ENCODE peak calls at places on chromosomes 2 and 18, in nine cellular contexts. One of them, this sample, is unnamed.

GRCh38 chr2:191298306-191298705 is 53.1 kb downstream of the MYO1B start:
- DNase-seq in lower leg skin: no peak
- DNase-seq in A549: no peak
- DNase-seq in testis: no peak
- DNase-seq in stimulated activated CD8-positive, alpha-beta memory T cell treated with anti-CD3 and anti-CD28 coated beads, Interleukin-12 subunit alpha, Interleukin-12 subunit beta, amount 100 ng/mL, for 4 hours: no peak
- DNase-seq in iPS DF 19.7: no peak
- DNase-seq in left ventricle myocardium inferior: no peak
- DNase-seq in M059J: no peak
- DNase-seq in Calu3: no peak
- DNase-seq in this sample: no peak

GRCh38 chr2:3168230-3168891 is 209.3 kb downstream of the EIPR1 start:
- DNase-seq in lower leg skin: no peak
- DNase-seq in A549: no peak
- DNase-seq in testis: no peak
- DNase-seq in stimulated activated CD8-positive, alpha-beta memory T cell treated with anti-CD3 and anti-CD28 coated beads, Interleukin-12 subunit alpha, Interleukin-12 subunit beta, amount 100 ng/mL, for 4 hours: no peak
- DNase-seq in iPS DF 19.7: peak
- DNase-seq in left ventricle myocardium inferior: no peak
- DNase-seq in M059J: peak
- DNase-seq in Calu3: no peak
- DNase-seq in this sample: no peak

GRCh38 chr2:44743473-44743872 is 198.0 kb upstream of the SIX3 start:
- DNase-seq in lower leg skin: no peak
- DNase-seq in A549: no peak
- DNase-seq in testis: no peak
- DNase-seq in stimulated activated CD8-positive, alpha-beta memory T cell treated with anti-CD3 and anti-CD28 coated beads, Interleukin-12 subunit alpha, Interleukin-12 subunit beta, amount 100 ng/mL, for 4 hours: no peak
- DNase-seq in iPS DF 19.7: no peak
- DNase-seq in left ventricle myocardium inferior: no peak
- DNase-seq in M059J: no peak
- DNase-seq in Calu3: no peak
- DNase-seq in this sample: no peak

GRCh38 chr18:48680339-48680738 is 141.5 kb downstream of the CTIF start:
- DNase-seq in lower leg skin: no peak
- DNase-seq in A549: no peak
- DNase-seq in testis: peak
- DNase-seq in stimulated activated CD8-positive, alpha-beta memory T cell treated with anti-CD3 and anti-CD28 coated beads, Interleukin-12 subunit alpha, Interleukin-12 subunit beta, amount 100 ng/mL, for 4 hours: no peak
- DNase-seq in iPS DF 19.7: no peak
- DNase-seq in left ventricle myocardium inferior: no peak
- DNase-seq in M059J: no peak
- DNase-seq in Calu3: no peak
- DNase-seq in this sample: no peak

GRCh38 chr2:150567771-150568278 is 80.4 kb upstream of the RND3 start:
- DNase-seq in lower leg skin: no peak
- DNase-seq in A549: no peak
- DNase-seq in testis: no peak
- DNase-seq in stimulated activated CD8-positive, alpha-beta memory T cell treated with anti-CD3 and anti-CD28 coated beads, Interleukin-12 subunit alpha, Interleukin-12 subunit beta, amount 100 ng/mL, for 4 hours: no peak
- DNase-seq in iPS DF 19.7: no peak
- DNase-seq in left ventricle myocardium inferior: no peak
- DNase-seq in M059J: no peak
- DNase-seq in Calu3: no peak
- DNase-seq in this sample: no peak

GRCh38 chr2:236117396-236117795 is 50.8 kb downstream of the GBX2 start:
- DNase-seq in lower leg skin: no peak
- DNase-seq in A549: no peak
- DNase-seq in testis: no peak
- DNase-seq in stimulated activated CD8-positive, alpha-beta memory T cell treated with anti-CD3 and anti-CD28 coated beads, Interleukin-12 subunit alpha, Interleukin-12 subunit beta, amount 100 ng/mL, for 4 hours: no peak
- DNase-seq in iPS DF 19.7: no peak
- DNase-seq in left ventricle myocardium inferior: no peak
- DNase-seq in M059J: no peak
- DNase-seq in Calu3: no peak
- DNase-seq in this sample: no peak

GRCh38 chr2:202270487-202270886 is 4.9 kb downstream of the NOP58 start:
- DNase-seq in lower leg skin: no peak
- DNase-seq in A549: no peak
- DNase-seq in testis: no peak
- DNase-seq in stimulated activated CD8-positive, alpha-beta memory T cell treated with anti-CD3 and anti-CD28 coated beads, Interleukin-12 subunit alpha, Interleukin-12 subunit beta, amount 100 ng/mL, for 4 hours: no peak
- DNase-seq in iPS DF 19.7: no peak
- DNase-seq in left ventricle myocardium inferior: no peak
- DNase-seq in M059J: no peak
- DNase-seq in Calu3: no peak
- DNase-seq in this sample: no peak

GRCh38 chr2:153871231-153872221 is at the start of gene GALNT13:
- DNase-seq in lower leg skin: peak
- DNase-seq in A549: peak
- DNase-seq in testis: peak
- DNase-seq in stimulated activated CD8-positive, alpha-beta memory T cell treated with anti-CD3 and anti-CD28 coated beads, Interleukin-12 subunit alpha, Interleukin-12 subunit beta, amount 100 ng/mL, for 4 hours: no peak
- DNase-seq in iPS DF 19.7: peak
- DNase-seq in left ventricle myocardium inferior: peak
- DNase-seq in M059J: peak
- DNase-seq in Calu3: no peak
- DNase-seq in this sample: peak

GRCh38 chr18:45765740-45766139 is 41.8 kb downstream of the SLC14A1 start:
- DNase-seq in lower leg skin: no peak
- DNase-seq in A549: no peak
- DNase-seq in testis: no peak
- DNase-seq in stimulated activated CD8-positive, alpha-beta memory T cell treated with anti-CD3 and anti-CD28 coated beads, Interleukin-12 subunit alpha, Interleukin-12 subunit beta, amount 100 ng/mL, for 4 hours: no peak
- DNase-seq in iPS DF 19.7: no peak
- DNase-seq in left ventricle myocardium inferior: no peak
- DNase-seq in M059J: no peak
- DNase-seq in Calu3: no peak
- DNase-seq in this sample: no peak

GRCh38 chr2:186919272-186919671 is 70.3 kb upstream of the ZSWIM2 start:
- DNase-seq in lower leg skin: no peak
- DNase-seq in A549: peak
- DNase-seq in testis: no peak
- DNase-seq in stimulated activated CD8-positive, alpha-beta memory T cell treated with anti-CD3 and anti-CD28 coated beads, Interleukin-12 subunit alpha, Interleukin-12 subunit beta, amount 100 ng/mL, for 4 hours: no peak
- DNase-seq in iPS DF 19.7: no peak
- DNase-seq in left ventricle myocardium inferior: no peak
- DNase-seq in M059J: peak
- DNase-seq in Calu3: peak
- DNase-seq in this sample: no peak

GRCh38 chr2:185391571-185391970 is 347.0 kb upstream of the FSIP2 start:
- DNase-seq in lower leg skin: no peak
- DNase-seq in A549: no peak
- DNase-seq in testis: no peak
- DNase-seq in stimulated activated CD8-positive, alpha-beta memory T cell treated with anti-CD3 and anti-CD28 coated beads, Interleukin-12 subunit alpha, Interleukin-12 subunit beta, amount 100 ng/mL, for 4 hours: no peak
- DNase-seq in iPS DF 19.7: no peak
- DNase-seq in left ventricle myocardium inferior: no peak
- DNase-seq in M059J: no peak
- DNase-seq in Calu3: no peak
- DNase-seq in this sample: no peak

GRCh38 chr2:64548795-64549194 is 24.7 kb downstream of the AFTPH start:
- DNase-seq in lower leg skin: no peak
- DNase-seq in A549: no peak
- DNase-seq in testis: no peak
- DNase-seq in stimulated activated CD8-positive, alpha-beta memory T cell treated with anti-CD3 and anti-CD28 coated beads, Interleukin-12 subunit alpha, Interleukin-12 subunit beta, amount 100 ng/mL, for 4 hours: no peak
- DNase-seq in iPS DF 19.7: no peak
- DNase-seq in left ventricle myocardium inferior: no peak
- DNase-seq in M059J: peak
- DNase-seq in Calu3: no peak
- DNase-seq in this sample: no peak

GRCh38 chr2:48412409-48413259 is 117.3 kb upstream of the STON1 start:
- DNase-seq in lower leg skin: no peak
- DNase-seq in A549: no peak
- DNase-seq in testis: no peak
- DNase-seq in stimulated activated CD8-positive, alpha-beta memory T cell treated with anti-CD3 and anti-CD28 coated beads, Interleukin-12 subunit alpha, Interleukin-12 subunit beta, amount 100 ng/mL, for 4 hours: no peak
- DNase-seq in iPS DF 19.7: no peak
- DNase-seq in left ventricle myocardium inferior: no peak
- DNase-seq in M059J: no peak
- DNase-seq in Calu3: no peak
- DNase-seq in this sample: no peak

GRCh38 chr2:138503087-138503442 is 1.5 kb downstream of the SPOPL start:
- DNase-seq in lower leg skin: no peak
- DNase-seq in A549: no peak
- DNase-seq in testis: no peak
- DNase-seq in stimulated activated CD8-positive, alpha-beta memory T cell treated with anti-CD3 and anti-CD28 coated beads, Interleukin-12 subunit alpha, Interleukin-12 subunit beta, amount 100 ng/mL, for 4 hours: no peak
- DNase-seq in iPS DF 19.7: no peak
- DNase-seq in left ventricle myocardium inferior: no peak
- DNase-seq in M059J: peak
- DNase-seq in Calu3: no peak
- DNase-seq in this sample: no peak

GRCh38 chr2:79393806-79394484 is 118.9 kb upstream of the CTNNA2 start:
- DNase-seq in lower leg skin: no peak
- DNase-seq in A549: no peak
- DNase-seq in testis: peak
- DNase-seq in stimulated activated CD8-positive, alpha-beta memory T cell treated with anti-CD3 and anti-CD28 coated beads, Interleukin-12 subunit alpha, Interleukin-12 subunit beta, amount 100 ng/mL, for 4 hours: no peak
- DNase-seq in iPS DF 19.7: peak
- DNase-seq in left ventricle myocardium inferior: no peak
- DNase-seq in M059J: peak
- DNase-seq in Calu3: no peak
- DNase-seq in this sample: no peak

GRCh38 chr18:9860682-9861081 is 25.1 kb upstream of the TXNDC2 start:
- DNase-seq in lower leg skin: no peak
- DNase-seq in A549: no peak
- DNase-seq in testis: no peak
- DNase-seq in stimulated activated CD8-positive, alpha-beta memory T cell treated with anti-CD3 and anti-CD28 coated beads, Interleukin-12 subunit alpha, Interleukin-12 subunit beta, amount 100 ng/mL, for 4 hours: no peak
- DNase-seq in iPS DF 19.7: no peak
- DNase-seq in left ventricle myocardium inferior: no peak
- DNase-seq in M059J: no peak
- DNase-seq in Calu3: no peak
- DNase-seq in this sample: no peak

GRCh38 chr2:68134554-68134953 is 23.1 kb upstream of the PNO1 start:
- DNase-seq in lower leg skin: no peak
- DNase-seq in A549: no peak
- DNase-seq in testis: no peak
- DNase-seq in stimulated activated CD8-positive, alpha-beta memory T cell treated with anti-CD3 and anti-CD28 coated beads, Interleukin-12 subunit alpha, Interleukin-12 subunit beta, amount 100 ng/mL, for 4 hours: no peak
- DNase-seq in iPS DF 19.7: no peak
- DNase-seq in left ventricle myocardium inferior: no peak
- DNase-seq in M059J: no peak
- DNase-seq in Calu3: no peak
- DNase-seq in this sample: no peak

GRCh38 chr2:85554980-85555612 is 6.2 kb downstream of the GGCX start:
- DNase-seq in lower leg skin: peak
- DNase-seq in A549: no peak
- DNase-seq in testis: no peak
- DNase-seq in stimulated activated CD8-positive, alpha-beta memory T cell treated with anti-CD3 and anti-CD28 coated beads, Interleukin-12 subunit alpha, Interleukin-12 subunit beta, amount 100 ng/mL, for 4 hours: no peak
- DNase-seq in iPS DF 19.7: no peak
- DNase-seq in left ventricle myocardium inferior: no peak
- DNase-seq in M059J: no peak
- DNase-seq in Calu3: no peak
- DNase-seq in this sample: no peak

GRCh38 chr2:100819365-100820345 is at the start of gene NPAS2:
- DNase-seq in lower leg skin: peak
- DNase-seq in A549: peak
- DNase-seq in testis: peak
- DNase-seq in stimulated activated CD8-positive, alpha-beta memory T cell treated with anti-CD3 and anti-CD28 coated beads, Interleukin-12 subunit alpha, Interleukin-12 subunit beta, amount 100 ng/mL, for 4 hours: no peak
- DNase-seq in iPS DF 19.7: no peak
- DNase-seq in left ventricle myocardium inferior: peak
- DNase-seq in M059J: peak
- DNase-seq in Calu3: peak
- DNase-seq in this sample: peak

GRCh38 chr2:240322231-240322955 is 113.1 kb upstream of the GPC1 start:
- DNase-seq in lower leg skin: peak
- DNase-seq in A549: no peak
- DNase-seq in testis: no peak
- DNase-seq in stimulated activated CD8-positive, alpha-beta memory T cell treated with anti-CD3 and anti-CD28 coated beads, Interleukin-12 subunit alpha, Interleukin-12 subunit beta, amount 100 ng/mL, for 4 hours: no peak
- DNase-seq in iPS DF 19.7: no peak
- DNase-seq in left ventricle myocardium inferior: no peak
- DNase-seq in M059J: no peak
- DNase-seq in Calu3: no peak
- DNase-seq in this sample: no peak

GRCh38 chr2:58939388-58939787 is 698.3 kb upstream of the FANCL start:
- DNase-seq in lower leg skin: no peak
- DNase-seq in A549: peak
- DNase-seq in testis: no peak
- DNase-seq in stimulated activated CD8-positive, alpha-beta memory T cell treated with anti-CD3 and anti-CD28 coated beads, Interleukin-12 subunit alpha, Interleukin-12 subunit beta, amount 100 ng/mL, for 4 hours: no peak
- DNase-seq in iPS DF 19.7: no peak
- DNase-seq in left ventricle myocardium inferior: no peak
- DNase-seq in M059J: peak
- DNase-seq in Calu3: no peak
- DNase-seq in this sample: no peak

GRCh38 chr2:23249348-23249747 is 135.6 kb upstream of the KLHL29 start:
- DNase-seq in lower leg skin: no peak
- DNase-seq in A549: no peak
- DNase-seq in testis: peak
- DNase-seq in stimulated activated CD8-positive, alpha-beta memory T cell treated with anti-CD3 and anti-CD28 coated beads, Interleukin-12 subunit alpha, Interleukin-12 subunit beta, amount 100 ng/mL, for 4 hours: no peak
- DNase-seq in iPS DF 19.7: no peak
- DNase-seq in left ventricle myocardium inferior: peak
- DNase-seq in M059J: no peak
- DNase-seq in Calu3: no peak
- DNase-seq in this sample: no peak

GRCh38 chr2:220981926-220982325 is 590.2 kb downstream of the EPHA4 start:
- DNase-seq in lower leg skin: no peak
- DNase-seq in A549: no peak
- DNase-seq in testis: no peak
- DNase-seq in stimulated activated CD8-positive, alpha-beta memory T cell treated with anti-CD3 and anti-CD28 coated beads, Interleukin-12 subunit alpha, Interleukin-12 subunit beta, amount 100 ng/mL, for 4 hours: no peak
- DNase-seq in iPS DF 19.7: no peak
- DNase-seq in left ventricle myocardium inferior: no peak
- DNase-seq in M059J: no peak
- DNase-seq in Calu3: no peak
- DNase-seq in this sample: no peak

GRCh38 chr2:97675714-97676113 is 6.2 kb downstream of the C2orf92 start:
- DNase-seq in lower leg skin: no peak
- DNase-seq in A549: no peak
- DNase-seq in testis: no peak
- DNase-seq in stimulated activated CD8-positive, alpha-beta memory T cell treated with anti-CD3 and anti-CD28 coated beads, Interleukin-12 subunit alpha, Interleukin-12 subunit beta, amount 100 ng/mL, for 4 hours: no peak
- DNase-seq in iPS DF 19.7: no peak
- DNase-seq in left ventricle myocardium inferior: no peak
- DNase-seq in M059J: no peak
- DNase-seq in Calu3: no peak
- DNase-seq in this sample: no peak

GRCh38 chr2:207337234-207338219 is 171.8 kb upstream of the KLF7 start:
- DNase-seq in lower leg skin: no peak
- DNase-seq in A549: peak
- DNase-seq in testis: no peak
- DNase-seq in stimulated activated CD8-positive, alpha-beta memory T cell treated with anti-CD3 and anti-CD28 coated beads, Interleukin-12 subunit alpha, Interleukin-12 subunit beta, amount 100 ng/mL, for 4 hours: no peak
- DNase-seq in iPS DF 19.7: no peak
- DNase-seq in left ventricle myocardium inferior: no peak
- DNase-seq in M059J: peak
- DNase-seq in Calu3: no peak
- DNase-seq in this sample: no peak

GRCh38 chr2:113203217-113203530 is 29.4 kb downstream of the PSD4 start:
- DNase-seq in lower leg skin: no peak
- DNase-seq in A549: peak
- DNase-seq in testis: no peak
- DNase-seq in stimulated activated CD8-positive, alpha-beta memory T cell treated with anti-CD3 and anti-CD28 coated beads, Interleukin-12 subunit alpha, Interleukin-12 subunit beta, amount 100 ng/mL, for 4 hours: no peak
- DNase-seq in iPS DF 19.7: no peak
- DNase-seq in left ventricle myocardium inferior: no peak
- DNase-seq in M059J: no peak
- DNase-seq in Calu3: no peak
- DNase-seq in this sample: no peak

GRCh38 chr2:26172866-26173595 is at the start of gene GAREM2:
- DNase-seq in lower leg skin: peak
- DNase-seq in A549: no peak
- DNase-seq in testis: no peak
- DNase-seq in stimulated activated CD8-positive, alpha-beta memory T cell treated with anti-CD3 and anti-CD28 coated beads, Interleukin-12 subunit alpha, Interleukin-12 subunit beta, amount 100 ng/mL, for 4 hours: no peak
- DNase-seq in iPS DF 19.7: no peak
- DNase-seq in left ventricle myocardium inferior: no peak
- DNase-seq in M059J: no peak
- DNase-seq in Calu3: no peak
- DNase-seq in this sample: no peak

GRCh38 chr2:88554189-88554588 is 73.1 kb downstream of the EIF2AK3 start:
- DNase-seq in lower leg skin: no peak
- DNase-seq in A549: peak
- DNase-seq in testis: no peak
- DNase-seq in stimulated activated CD8-positive, alpha-beta memory T cell treated with anti-CD3 and anti-CD28 coated beads, Interleukin-12 subunit alpha, Interleukin-12 subunit beta, amount 100 ng/mL, for 4 hours: no peak
- DNase-seq in iPS DF 19.7: no peak
- DNase-seq in left ventricle myocardium inferior: no peak
- DNase-seq in M059J: no peak
- DNase-seq in Calu3: no peak
- DNase-seq in this sample: no peak

GRCh38 chr2:129765326-129766158 is 213.9 kb upstream of the RAB6C start:
- DNase-seq in lower leg skin: peak
- DNase-seq in A549: no peak
- DNase-seq in testis: no peak
- DNase-seq in stimulated activated CD8-positive, alpha-beta memory T cell treated with anti-CD3 and anti-CD28 coated beads, Interleukin-12 subunit alpha, Interleukin-12 subunit beta, amount 100 ng/mL, for 4 hours: no peak
- DNase-seq in iPS DF 19.7: no peak
- DNase-seq in left ventricle myocardium inferior: no peak
- DNase-seq in M059J: no peak
- DNase-seq in Calu3: no peak
- DNase-seq in this sample: no peak

GRCh38 chr2:200797242-200797770 is 14.4 kb upstream of the BZW1 start:
- DNase-seq in lower leg skin: no peak
- DNase-seq in A549: no peak
- DNase-seq in testis: no peak
- DNase-seq in stimulated activated CD8-positive, alpha-beta memory T cell treated with anti-CD3 and anti-CD28 coated beads, Interleukin-12 subunit alpha, Interleukin-12 subunit beta, amount 100 ng/mL, for 4 hours: no peak
- DNase-seq in iPS DF 19.7: no peak
- DNase-seq in left ventricle myocardium inferior: peak
- DNase-seq in M059J: no peak
- DNase-seq in Calu3: no peak
- DNase-seq in this sample: no peak

GRCh38 chr2:74168739-74169138 is 9.9 kb downstream of the MOB1A start:
- DNase-seq in lower leg skin: no peak
- DNase-seq in A549: no peak
- DNase-seq in testis: no peak
- DNase-seq in stimulated activated CD8-positive, alpha-beta memory T cell treated with anti-CD3 and anti-CD28 coated beads, Interleukin-12 subunit alpha, Interleukin-12 subunit beta, amount 100 ng/mL, for 4 hours: no peak
- DNase-seq in iPS DF 19.7: no peak
- DNase-seq in left ventricle myocardium inferior: no peak
- DNase-seq in M059J: no peak
- DNase-seq in Calu3: no peak
- DNase-seq in this sample: no peak

This sample was measured in H1.